ENCODE peak calls at places on chromosomes 5 and 9, in nine cellular contexts. One of them, this sample, is unnamed. For H3K4me1, the result is how much of the 10 kb centered on the place peaks cover.

GRCh38 chr5:38695021-38695961 is 138.8 kb upstream of the LIFR start:
- DNase-seq in A549: no peak
- DNase-seq in lower lobe of right lung: no peak
- DNase-seq in CD8-positive, alpha-beta memory T cell: no peak
- DNase-seq in heart left ventricle: no peak
- DNase-seq in fibroblast of lung: peak
- DNase-seq in sigmoid colon: no peak
- DNase-seq in PC-3: no peak
- DNase-seq in tibial nerve: no peak
- DNase-seq in this sample: no peak

GRCh38 chr5:170582931-170583330 is 79.1 kb downstream of the KCNIP1 start:
- DNase-seq in A549: no peak
- DNase-seq in lower lobe of right lung: no peak
- DNase-seq in CD8-positive, alpha-beta memory T cell: no peak
- DNase-seq in heart left ventricle: no peak
- DNase-seq in fibroblast of lung: no peak
- DNase-seq in sigmoid colon: no peak
- DNase-seq in PC-3: no peak
- DNase-seq in tibial nerve: no peak
- DNase-seq in this sample: no peak

GRCh38 chr5:10077721-10078551 is 171.8 kb downstream of the ATPSCKMT start:
- DNase-seq in A549: no peak
- DNase-seq in lower lobe of right lung: no peak
- DNase-seq in CD8-positive, alpha-beta memory T cell: no peak
- DNase-seq in heart left ventricle: no peak
- DNase-seq in fibroblast of lung: peak
- DNase-seq in sigmoid colon: no peak
- DNase-seq in PC-3: no peak
- DNase-seq in tibial nerve: no peak
- DNase-seq in this sample: no peak

GRCh38 chr5:111680737-111681413 is 76.1 kb downstream of the NREP start:
- DNase-seq in A549: peak
- DNase-seq in lower lobe of right lung: no peak
- DNase-seq in CD8-positive, alpha-beta memory T cell: no peak
- DNase-seq in heart left ventricle: no peak
- DNase-seq in fibroblast of lung: peak
- DNase-seq in sigmoid colon: peak
- DNase-seq in PC-3: peak
- DNase-seq in tibial nerve: peak
- DNase-seq in this sample: peak

GRCh38 chr9:133163559-133164208 is at the start of gene GBGT1:
- DNase-seq in A549: no peak
- DNase-seq in lower lobe of right lung: peak
- DNase-seq in CD8-positive, alpha-beta memory T cell: peak
- DNase-seq in heart left ventricle: peak
- DNase-seq in fibroblast of lung: peak
- DNase-seq in sigmoid colon: peak
- DNase-seq in PC-3: no peak
- DNase-seq in tibial nerve: peak
- DNase-seq in this sample: peak

GRCh38 chr9:136881691-136882108 is 4.6 kb upstream of the TRAF2 start:
- DNase-seq in A549: peak
- DNase-seq in lower lobe of right lung: no peak
- DNase-seq in CD8-positive, alpha-beta memory T cell: no peak
- DNase-seq in heart left ventricle: no peak
- DNase-seq in fibroblast of lung: peak
- DNase-seq in sigmoid colon: no peak
- DNase-seq in PC-3: no peak
- DNase-seq in tibial nerve: no peak
- DNase-seq in this sample: peak

GRCh38 chr5:73437126-73438047 is 11.2 kb downstream of the FOXD1 start:
- DNase-seq in A549: peak
- DNase-seq in lower lobe of right lung: no peak
- DNase-seq in CD8-positive, alpha-beta memory T cell: no peak
- DNase-seq in heart left ventricle: no peak
- DNase-seq in fibroblast of lung: peak
- DNase-seq in sigmoid colon: no peak
- DNase-seq in PC-3: peak
- DNase-seq in tibial nerve: no peak
- DNase-seq in this sample: no peak

GRCh38 chr5:2908086-2908485 is 156.6 kb upstream of the IRX2 start:
- DNase-seq in A549: no peak
- DNase-seq in lower lobe of right lung: no peak
- DNase-seq in CD8-positive, alpha-beta memory T cell: no peak
- DNase-seq in heart left ventricle: no peak
- DNase-seq in fibroblast of lung: no peak
- DNase-seq in sigmoid colon: no peak
- DNase-seq in PC-3: no peak
- DNase-seq in tibial nerve: no peak
- DNase-seq in this sample: no peak

GRCh38 chr9:11709567-11709966 is 983.6 kb upstream of the TYRP1 start:
- DNase-seq in A549: no peak
- DNase-seq in lower lobe of right lung: no peak
- DNase-seq in CD8-positive, alpha-beta memory T cell: no peak
- DNase-seq in heart left ventricle: no peak
- DNase-seq in fibroblast of lung: no peak
- DNase-seq in sigmoid colon: no peak
- DNase-seq in PC-3: no peak
- DNase-seq in tibial nerve: no peak
- DNase-seq in this sample: no peak

GRCh38 chr9:14907360-14907685 is 2.9 kb downstream of the FREM1 start:
- DNase-seq in A549: no peak
- DNase-seq in lower lobe of right lung: no peak
- DNase-seq in CD8-positive, alpha-beta memory T cell: no peak
- DNase-seq in heart left ventricle: no peak
- DNase-seq in fibroblast of lung: no peak
- DNase-seq in sigmoid colon: no peak
- DNase-seq in PC-3: no peak
- DNase-seq in tibial nerve: no peak
- DNase-seq in this sample: no peak

GRCh38 chr9:7172445-7173115 is 414.8 kb downstream of the KDM4C start:
- DNase-seq in A549: no peak
- DNase-seq in lower lobe of right lung: no peak
- DNase-seq in CD8-positive, alpha-beta memory T cell: no peak
- DNase-seq in heart left ventricle: no peak
- DNase-seq in fibroblast of lung: peak
- DNase-seq in sigmoid colon: no peak
- DNase-seq in PC-3: no peak
- DNase-seq in tibial nerve: no peak
- DNase-seq in this sample: no peak

GRCh38 chr9:92969516-92970466 is 22.5 kb downstream of the FGD3 start:
- DNase-seq in A549: no peak
- DNase-seq in lower lobe of right lung: no peak
- DNase-seq in CD8-positive, alpha-beta memory T cell: no peak
- DNase-seq in heart left ventricle: no peak
- DNase-seq in fibroblast of lung: no peak
- DNase-seq in sigmoid colon: no peak
- DNase-seq in PC-3: no peak
- DNase-seq in tibial nerve: no peak
- DNase-seq in this sample: no peak

GRCh38 chr9:93920401-93920800 is 34.8 kb downstream of the BARX1 start:
- DNase-seq in A549: no peak
- DNase-seq in lower lobe of right lung: no peak
- DNase-seq in CD8-positive, alpha-beta memory T cell: no peak
- DNase-seq in heart left ventricle: no peak
- DNase-seq in fibroblast of lung: no peak
- DNase-seq in sigmoid colon: no peak
- DNase-seq in PC-3: no peak
- DNase-seq in tibial nerve: no peak
- DNase-seq in this sample: no peak

GRCh38 chr9:77750284-77750683 is 102.2 kb upstream of the GNA14 start:
- DNase-seq in A549: no peak
- DNase-seq in lower lobe of right lung: no peak
- DNase-seq in CD8-positive, alpha-beta memory T cell: no peak
- DNase-seq in heart left ventricle: no peak
- DNase-seq in fibroblast of lung: peak
- DNase-seq in sigmoid colon: no peak
- DNase-seq in PC-3: peak
- DNase-seq in tibial nerve: no peak
- DNase-seq in this sample: no peak

GRCh38 chr9:120915854-120916495 is 10.6 kb downstream of the TRAF1 start:
- DNase-seq in A549: no peak
- DNase-seq in lower lobe of right lung: no peak
- DNase-seq in CD8-positive, alpha-beta memory T cell: no peak
- DNase-seq in heart left ventricle: no peak
- DNase-seq in fibroblast of lung: no peak
- DNase-seq in sigmoid colon: no peak
- DNase-seq in PC-3: no peak
- DNase-seq in tibial nerve: no peak
- DNase-seq in this sample: no peak

GRCh38 chr5:68711311-68712200 is 382.3 kb upstream of the SLC30A5 start:
- DNase-seq in A549: no peak
- DNase-seq in lower lobe of right lung: no peak
- DNase-seq in CD8-positive, alpha-beta memory T cell: no peak
- DNase-seq in heart left ventricle: no peak
- DNase-seq in fibroblast of lung: no peak
- DNase-seq in sigmoid colon: no peak
- DNase-seq in PC-3: no peak
- DNase-seq in tibial nerve: no peak
- DNase-seq in this sample: no peak

GRCh38 chr5:68709229-68709628 is 384.6 kb upstream of the SLC30A5 start:
- DNase-seq in A549: no peak
- DNase-seq in lower lobe of right lung: no peak
- DNase-seq in CD8-positive, alpha-beta memory T cell: no peak
- DNase-seq in heart left ventricle: no peak
- DNase-seq in fibroblast of lung: no peak
- DNase-seq in sigmoid colon: no peak
- DNase-seq in PC-3: no peak
- DNase-seq in tibial nerve: no peak
- DNase-seq in this sample: no peak

GRCh38 chr5:68708156-68708841 is 385.5 kb upstream of the SLC30A5 start:
- DNase-seq in A549: no peak
- DNase-seq in lower lobe of right lung: no peak
- DNase-seq in CD8-positive, alpha-beta memory T cell: no peak
- DNase-seq in heart left ventricle: no peak
- DNase-seq in fibroblast of lung: no peak
- DNase-seq in sigmoid colon: no peak
- DNase-seq in PC-3: no peak
- DNase-seq in tibial nerve: no peak
- DNase-seq in this sample: no peak

GRCh38 chr5:68710514-68710913 is 383.3 kb upstream of the SLC30A5 start:
- DNase-seq in A549: no peak
- DNase-seq in lower lobe of right lung: no peak
- DNase-seq in CD8-positive, alpha-beta memory T cell: no peak
- DNase-seq in heart left ventricle: no peak
- DNase-seq in fibroblast of lung: no peak
- DNase-seq in sigmoid colon: no peak
- DNase-seq in PC-3: no peak
- DNase-seq in tibial nerve: no peak
- DNase-seq in this sample: no peak

GRCh38 chr5:68708842-68709170 is 385.0 kb upstream of the SLC30A5 start:
- DNase-seq in A549: no peak
- DNase-seq in lower lobe of right lung: no peak
- DNase-seq in CD8-positive, alpha-beta memory T cell: no peak
- DNase-seq in heart left ventricle: no peak
- DNase-seq in fibroblast of lung: no peak
- DNase-seq in sigmoid colon: no peak
- DNase-seq in PC-3: no peak
- DNase-seq in tibial nerve: no peak
- DNase-seq in this sample: no peak
- H3K4me1 ChIP-seq in A549: under half
- H3K4me1 ChIP-seq in lower lobe of right lung: under half
- H3K4me1 ChIP-seq in CD8-positive, alpha-beta memory T cell: under half
- H3K4me1 ChIP-seq in heart left ventricle: under half
- H3K4me1 ChIP-seq in fibroblast of lung: under half
- H3K4me1 ChIP-seq in sigmoid colon: under half
- H3K4me1 ChIP-seq in PC-3: under half
- H3K4me1 ChIP-seq in tibial nerve: under half
- H3K4me1 ChIP-seq in this sample: under half

GRCh38 chr9:22079873-22080341 is 70.8 kb upstream of the CDKN2B start:
- DNase-seq in A549: no peak
- DNase-seq in lower lobe of right lung: no peak
- DNase-seq in CD8-positive, alpha-beta memory T cell: no peak
- DNase-seq in heart left ventricle: no peak
- DNase-seq in fibroblast of lung: peak
- DNase-seq in sigmoid colon: peak
- DNase-seq in PC-3: no peak
- DNase-seq in tibial nerve: peak
- DNase-seq in this sample: no peak

GRCh38 chr9:22088372-22089063 is 79.4 kb upstream of the CDKN2B start:
- DNase-seq in A549: no peak
- DNase-seq in lower lobe of right lung: no peak
- DNase-seq in CD8-positive, alpha-beta memory T cell: no peak
- DNase-seq in heart left ventricle: no peak
- DNase-seq in fibroblast of lung: no peak
- DNase-seq in sigmoid colon: no peak
- DNase-seq in PC-3: peak
- DNase-seq in tibial nerve: no peak
- DNase-seq in this sample: no peak

GRCh38 chr9:22084336-22085035 is 75.4 kb upstream of the CDKN2B start:
- DNase-seq in A549: no peak
- DNase-seq in lower lobe of right lung: no peak
- DNase-seq in CD8-positive, alpha-beta memory T cell: no peak
- DNase-seq in heart left ventricle: no peak
- DNase-seq in fibroblast of lung: peak
- DNase-seq in sigmoid colon: no peak
- DNase-seq in PC-3: peak
- DNase-seq in tibial nerve: no peak
- DNase-seq in this sample: no peak
- H3K27ac ChIP-seq in A549: no peak
- H3K27ac ChIP-seq in lower lobe of right lung: peak
- H3K27ac ChIP-seq in CD8-positive, alpha-beta memory T cell: no peak
- H3K27ac ChIP-seq in heart left ventricle: no peak
- H3K27ac ChIP-seq in fibroblast of lung: peak
- H3K27ac ChIP-seq in sigmoid colon: peak
- H3K27ac ChIP-seq in PC-3: peak
- H3K27ac ChIP-seq in tibial nerve: no peak
- H3K27ac ChIP-seq in this sample: no peak

GRCh38 chr9:6079386-6079785 is 64.0 kb upstream of the RANBP6 start:
- DNase-seq in A549: no peak
- DNase-seq in lower lobe of right lung: no peak
- DNase-seq in CD8-positive, alpha-beta memory T cell: no peak
- DNase-seq in heart left ventricle: no peak
- DNase-seq in fibroblast of lung: no peak
- DNase-seq in sigmoid colon: no peak
- DNase-seq in PC-3: no peak
- DNase-seq in tibial nerve: no peak
- DNase-seq in this sample: no peak
- H3K4me3 ChIP-seq in A549: peak
- H3K4me3 ChIP-seq in lower lobe of right lung: peak
- H3K4me3 ChIP-seq in CD8-positive, alpha-beta memory T cell: peak
- H3K4me3 ChIP-seq in heart left ventricle: peak
- H3K4me3 ChIP-seq in fibroblast of lung: no peak
- H3K4me3 ChIP-seq in sigmoid colon: peak
- H3K4me3 ChIP-seq in PC-3: peak
- H3K4me3 ChIP-seq in tibial nerve: peak
- H3K4me3 ChIP-seq in this sample: no peak

DNA sequence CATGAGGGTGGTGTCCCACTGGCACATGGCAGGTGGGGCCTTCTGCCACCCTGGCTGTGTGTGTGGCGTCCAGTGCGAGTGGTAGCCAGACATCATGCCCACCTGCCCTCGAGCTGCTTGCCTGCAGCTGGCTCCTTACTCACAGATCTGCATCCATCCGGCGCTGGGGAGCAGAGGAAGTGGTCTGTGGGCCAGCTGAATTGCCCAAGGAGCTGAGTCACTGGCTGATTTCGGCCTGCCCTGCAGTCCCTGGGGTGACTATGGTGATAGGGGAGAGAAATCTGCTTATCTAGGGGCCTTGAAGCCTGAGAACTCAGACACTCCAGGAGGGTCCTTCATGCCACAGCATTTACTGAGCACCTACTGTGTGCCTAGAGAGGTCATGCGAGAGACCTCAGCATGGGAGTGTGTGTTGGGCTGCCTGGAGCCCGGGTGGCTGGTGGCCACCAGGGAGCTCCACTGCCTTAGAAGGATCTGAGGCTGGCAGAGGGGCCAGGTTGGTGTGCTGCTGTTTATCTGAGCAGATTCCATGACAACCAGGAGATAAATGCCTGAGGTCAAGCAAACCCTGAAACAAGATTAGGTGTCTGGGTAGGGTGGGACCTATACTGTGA is 57.1 kb downstream of the SLC22A5 start:
- DNase-seq in A549: peak
- DNase-seq in lower lobe of right lung: peak
- DNase-seq in CD8-positive, alpha-beta memory T cell: peak
- DNase-seq in heart left ventricle: peak
- DNase-seq in fibroblast of lung: peak
- DNase-seq in sigmoid colon: peak
- DNase-seq in PC-3: peak
- DNase-seq in tibial nerve: peak
- DNase-seq in this sample: peak
- H3K4me1 ChIP-seq in A549: half or more
- H3K4me1 ChIP-seq in lower lobe of right lung: half or more
- H3K4me1 ChIP-seq in CD8-positive, alpha-beta memory T cell: half or more
- H3K4me1 ChIP-seq in heart left ventricle: half or more
- H3K4me1 ChIP-seq in fibroblast of lung: half or more
- H3K4me1 ChIP-seq in sigmoid colon: under half
- H3K4me1 ChIP-seq in PC-3: half or more
- H3K4me1 ChIP-seq in tibial nerve: under half
- H3K4me1 ChIP-seq in this sample: half or more

This sample was measured in pancreas.